ENCODE peak calls at places on chromosomes 5 and 9, in seven cellular contexts. T, H, J, W, N, D and E are unnamed samples.
A peak's percentile ranks its signal among the peaks of the same experiment; 100 is the strongest.

GRCh38 chr9:99040911-99041582 is 63.9 kb upstream of the TGFBR1 start:
- DNase-seq in N (no peak), W (no peak), D (no peak), H (peak; percentile 69), J (peak; percentile 21), T (peak; percentile 18), E (peak; percentile 88)

GRCh38 chr5:56557198-56557597 is 258.2 kb upstream of the MAP3K1 start:
- DNase-seq in N (no peak), J (no peak), D (no peak), T (no peak), W (no peak), H (no peak), E (peak; percentile 5)

GRCh38 chr5:85549836-85550599 is 1067.7 kb upstream of the COX7C start:
- DNase-seq in N (no peak), D (no peak), T (no peak), H (no peak), W (no peak), J (no peak), E (no peak)

GRCh38 chr9:132646726-132647125 is 23.1 kb downstream of the DDX31 start:
- DNase-seq in T (no peak), N (no peak), H (no peak), J (no peak), D (no peak), W (no peak), E (no peak)

GRCh38 chr5:135999396-136000139 is 29.2 kb upstream of the TGFBI start:
- DNase-seq in H (no peak), J (peak; percentile 47), W (no peak), N (no peak), D (peak; percentile 12), T (peak; percentile 76), E (peak; percentile 86)

GRCh38 chr5:116370886-116371285 is 203.7 kb downstream of the SEMA6A start:
- DNase-seq in N (no peak), H (peak; percentile 12), W (peak; percentile 25), J (no peak), D (no peak), T (no peak), E (no peak)

GRCh38 chr5:115977988-115978387 is 15.7 kb downstream of the LVRN start:
- DNase-seq in N (no peak), T (peak; percentile 46), H (peak; percentile 88), J (no peak), D (no peak), W (no peak), E (no peak)

GRCh38 chr9:70747335-70747734 is 332.9 kb upstream of the KLF9 start:
- DNase-seq in H (peak; percentile 69), T (no peak), J (no peak), N (no peak), W (no peak), D (no peak), E (no peak)

GRCh38 chr5:142110046-142110531 is 1.5 kb downstream of the NDFIP1 start:
- DNase-seq in T (peak; percentile 46), N (peak; percentile 46), J (peak; percentile 14), W (no peak), H (peak; percentile 77), D (peak; percentile 4), E (peak; percentile 53)

GRCh38 chr5:72848474-72849428 is 32.3 kb downstream of the TNPO1 start:
- DNase-seq in T (no peak), N (peak; percentile 67), H (peak; percentile 76), D (peak; percentile 38), W (peak; percentile 54), J (peak; percentile 41), E (peak; percentile 55)

GRCh38 chr9:16266648-16267276 is 603.7 kb downstream of the BNC2 start:
- DNase-seq in N (no peak), W (no peak), H (no peak), D (no peak), J (peak; percentile 40), T (no peak), E (no peak)

GRCh38 chr5:2801602-2802525 is 50.4 kb upstream of the IRX2 start:
- DNase-seq in D (no peak), N (peak; percentile 39), W (no peak), H (no peak), T (no peak), J (no peak), E (no peak)